ENCODE peak calls at places on chromosomes 3 and 15, in six cellular contexts. H is HTR-8/SVneo, Z is erythroblast, U is DMS79 treated with DMSO at 0.1 percent for 48 hours, D is A549, P is NCI-H2081. M is an unnamed sample.

GRCh38 chr3:156790141-156790540 is 36.0 kb upstream of the LEKR1 start:
- DNase-seq in P (no peak), U (no peak), D (no peak), Z (no peak), H (no peak), M (no peak)

GRCh38 chr3:50320853-50321145 is 1.7 kb downstream of the HYAL2 start:
- DNase-seq in P (no peak), Z (no peak), D (no peak), U (peak), H (no peak), M (no peak)

GRCh38 chr15:38028869-38029268 is 94.4 kb downstream of the TMCO5A start:
- DNase-seq in U (no peak), D (no peak), Z (no peak), H (no peak), P (no peak), M (no peak)

GRCh38 chr15:70726753-70727152 is 36.6 kb downstream of the UACA start:
- DNase-seq in U (no peak), H (no peak), Z (no peak), D (no peak), P (no peak), M (no peak)

GRCh38 chr15:51837784-51838183 is 8.3 kb downstream of the TMOD3 start:
- DNase-seq in P (no peak), D (no peak), U (no peak), H (no peak), Z (no peak), M (no peak)

GRCh38 chr3:144810150-144810549 is 838.5 kb downstream of the DIPK2A start:
- DNase-seq in Z (no peak), D (no peak), U (no peak), H (no peak), P (no peak), M (no peak)

GRCh38 chr3:75985432-75985831 is 200.1 kb upstream of the ZNF717 start:
- DNase-seq in Z (no peak), H (no peak), P (no peak), U (no peak), D (no peak), M (no peak)

GRCh38 chr15:65841121-65841930 is 28.0 kb upstream of the RAB11A start:
- DNase-seq in D (no peak), Z (no peak), P (no peak), U (peak), H (no peak), M (no peak)

M was measured in CD8-positive, alpha-beta T cell.